ENCODE peak calls at places on chromosomes 12 and 14, in six cellular contexts. Z is epithelial cell of proximal tubule, P is tibial nerve, L is cardiac muscle cell, H is MM.1S, A is neural progenitor cell. V is an unnamed sample.

GRCh38 chr14:95765016-95765415 is 51.1 kb upstream of the TCL1A start:
- DNase-seq in Z (no peak), P (no peak), L (no peak), H (no peak), A (no peak), V (no peak)

GRCh38 chr12:46523863-46524770 is 151.5 kb upstream of the SLC38A2 start:
- DNase-seq in Z (peak), P (no peak), L (no peak), H (peak), A (no peak), V (peak)

GRCh38 chr12:9587903-9588600 is 19.7 kb downstream of the KLRB1 start:
- DNase-seq in Z (no peak), P (no peak), L (no peak), H (no peak), A (no peak), V (no peak)

GRCh38 chr14:81301371-81301770 is 80.6 kb upstream of the GTF2A1 start:
- DNase-seq in Z (no peak), P (no peak), L (no peak), H (no peak), A (no peak), V (no peak)

GRCh38 chr12:117189725-117190209 is 503 bp downstream of the FBXO21 start:
- DNase-seq in Z (no peak), P (peak), L (peak), H (no peak), A (peak), V (no peak)

GRCh38 chr12:44835641-44836379 is 40.3 kb downstream of the NELL2 start:
- DNase-seq in Z (peak), P (no peak), L (no peak), H (no peak), A (no peak), V (no peak)

GRCh38 chr12:96425973-96426372 is 25.7 kb upstream of the CDK17 start:
- DNase-seq in Z (no peak), P (no peak), L (no peak), H (no peak), A (no peak), V (no peak)

GRCh38 chr14:91372680-91373495 is 44.7 kb downstream of the CCDC88C start:
- DNase-seq in Z (no peak), P (no peak), L (no peak), H (peak), A (no peak), V (no peak)

GRCh38 chr14:47674546-47675238 is 713 bp downstream of the MDGA2 start:
- DNase-seq in Z (no peak), P (no peak), L (peak), H (no peak), A (peak), V (no peak)

GRCh38 chr12:1162083-1162760 is 171.2 kb downstream of the ERC1 start:
- DNase-seq in Z (no peak), P (no peak), L (no peak), H (no peak), A (peak), V (no peak)

DNA sequence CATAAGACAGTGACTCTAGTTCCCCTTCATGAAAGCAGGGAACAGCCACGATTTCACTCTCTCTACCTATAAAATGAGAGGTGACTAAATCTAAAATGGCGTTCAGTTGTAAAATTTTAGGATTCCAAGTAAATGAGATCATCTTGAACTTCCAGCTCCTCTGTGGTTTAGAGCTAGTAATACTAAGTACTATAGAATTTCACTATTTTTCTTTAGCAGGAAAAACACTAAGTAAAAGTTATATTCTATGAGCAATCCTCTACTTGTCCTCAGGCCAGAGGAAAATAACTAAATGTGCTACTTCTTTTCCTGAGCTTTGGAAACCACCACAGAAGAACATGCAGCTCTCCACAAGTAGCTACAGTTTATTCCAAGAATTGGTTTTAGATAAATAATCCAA is 55.6 kb downstream of the NIN start:
- DNase-seq in Z (peak), P (no peak), L (no peak), H (no peak), A (no peak), V (no peak)
- H3K4me3 ChIP-seq in Z (no peak), P (peak), L (no peak), H (no peak), A (no peak), V (no peak)

DNA sequence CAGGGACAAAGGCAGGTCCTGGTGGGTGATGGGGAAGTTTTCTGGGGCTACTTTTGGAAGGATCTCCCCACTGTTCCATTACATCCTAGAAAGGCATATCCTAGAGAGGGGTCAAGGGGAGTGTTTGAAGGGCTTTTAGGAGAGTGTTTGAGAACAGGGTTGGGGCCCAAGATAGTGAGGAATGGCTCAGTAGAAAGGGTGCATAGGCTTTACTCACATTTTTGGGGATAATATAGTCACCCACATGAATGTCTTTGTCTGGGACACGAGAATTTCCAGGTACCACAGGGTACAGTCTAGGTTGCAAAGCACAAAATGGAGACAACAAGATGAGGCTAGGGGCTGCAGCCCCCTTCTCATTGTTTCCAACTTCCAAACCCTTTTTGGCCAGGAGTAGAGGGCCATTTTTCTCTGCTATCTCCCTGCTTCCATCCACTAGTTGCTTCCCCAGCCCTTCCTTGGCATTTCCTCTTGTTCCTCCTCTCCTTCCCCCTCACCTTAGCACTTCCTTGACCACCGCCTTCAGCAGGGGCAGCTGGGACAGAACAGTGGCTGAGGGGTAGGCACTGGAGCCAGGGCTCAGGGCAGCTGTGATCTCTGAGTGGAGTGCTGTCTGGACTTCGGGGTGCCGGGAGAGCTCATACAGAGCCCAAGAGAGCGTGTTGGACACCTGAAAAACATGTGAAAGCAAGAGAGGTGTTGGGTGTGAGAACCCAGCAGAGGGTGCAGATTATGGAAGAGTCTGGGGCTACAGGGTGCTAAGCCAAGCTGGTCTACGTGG is 2.8 kb downstream of the CYP27B1 start:
- DNase-seq in Z (no peak), P (no peak), L (no peak), H (no peak), A (no peak), V (no peak)
- H3K4me3 ChIP-seq in Z (no peak), P (no peak), L (no peak), H (peak), A (no peak), V (peak)

DNA sequence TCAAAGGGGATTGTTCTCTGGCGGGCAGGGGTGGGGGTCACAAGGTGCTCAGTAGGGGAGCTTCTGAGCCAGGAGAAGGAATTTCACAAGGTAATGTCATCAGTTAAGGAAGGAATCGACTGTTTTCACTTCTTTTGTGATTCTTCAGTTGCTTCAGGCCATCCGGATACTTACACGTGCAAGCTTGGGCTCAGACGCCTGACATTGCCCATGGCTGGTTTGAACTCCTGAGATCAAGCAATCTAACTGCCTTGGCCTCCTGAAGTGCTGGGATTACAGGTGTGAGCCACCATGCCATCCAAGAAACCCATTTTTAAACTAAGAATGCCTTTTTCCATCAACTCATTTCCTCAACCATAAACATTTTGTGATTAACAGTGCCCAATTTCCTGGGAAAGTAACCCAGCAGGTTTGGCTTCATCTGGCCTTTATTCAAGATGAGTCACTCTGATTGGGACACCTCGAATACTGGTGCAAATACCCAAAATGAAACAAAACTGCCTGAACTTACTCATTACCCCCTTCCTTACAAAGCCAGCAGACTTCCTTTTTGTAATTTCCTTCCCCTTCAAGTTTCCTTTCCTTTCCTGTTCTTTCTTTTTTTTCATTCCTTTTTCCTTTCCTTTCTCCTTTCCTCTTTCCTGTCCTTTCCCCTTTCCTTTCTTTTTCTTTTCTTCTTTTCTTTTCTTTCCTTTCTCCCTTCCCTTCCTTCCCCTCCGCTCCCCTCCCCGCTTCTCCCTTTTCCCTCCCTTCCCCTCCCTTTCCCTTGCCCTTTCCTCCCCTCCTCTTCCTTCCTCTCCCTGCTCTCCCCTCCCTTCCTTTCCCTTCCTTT is 10.2 kb upstream of the RNASE10 start:
- DNase-seq in Z (no peak), P (no peak), L (no peak), H (no peak), A (no peak), V (no peak)
- H3K4me3 ChIP-seq in Z (no peak), P (no peak), L (no peak), H (no peak), A (no peak), V (no peak)

GRCh38 chr12:6539276-6540134 is 5.2 kb downstream of the GAPDH start:
- DNase-seq in Z (no peak), P (no peak), L (no peak), H (no peak), A (peak), V (no peak)

GRCh38 chr12:6538420-6539275 is 4.3 kb downstream of the GAPDH start:
- DNase-seq in Z (no peak), P (no peak), L (no peak), H (peak), A (no peak), V (no peak)

GRCh38 chr12:6542209-6543009 is 8.1 kb downstream of the GAPDH start:
- DNase-seq in Z (no peak), P (no peak), L (no peak), H (no peak), A (no peak), V (no peak)

GRCh38 chr12:6541371-6542165 is 7.3 kb downstream of the GAPDH start:
- DNase-seq in Z (no peak), P (no peak), L (no peak), H (no peak), A (no peak), V (no peak)

DNA sequence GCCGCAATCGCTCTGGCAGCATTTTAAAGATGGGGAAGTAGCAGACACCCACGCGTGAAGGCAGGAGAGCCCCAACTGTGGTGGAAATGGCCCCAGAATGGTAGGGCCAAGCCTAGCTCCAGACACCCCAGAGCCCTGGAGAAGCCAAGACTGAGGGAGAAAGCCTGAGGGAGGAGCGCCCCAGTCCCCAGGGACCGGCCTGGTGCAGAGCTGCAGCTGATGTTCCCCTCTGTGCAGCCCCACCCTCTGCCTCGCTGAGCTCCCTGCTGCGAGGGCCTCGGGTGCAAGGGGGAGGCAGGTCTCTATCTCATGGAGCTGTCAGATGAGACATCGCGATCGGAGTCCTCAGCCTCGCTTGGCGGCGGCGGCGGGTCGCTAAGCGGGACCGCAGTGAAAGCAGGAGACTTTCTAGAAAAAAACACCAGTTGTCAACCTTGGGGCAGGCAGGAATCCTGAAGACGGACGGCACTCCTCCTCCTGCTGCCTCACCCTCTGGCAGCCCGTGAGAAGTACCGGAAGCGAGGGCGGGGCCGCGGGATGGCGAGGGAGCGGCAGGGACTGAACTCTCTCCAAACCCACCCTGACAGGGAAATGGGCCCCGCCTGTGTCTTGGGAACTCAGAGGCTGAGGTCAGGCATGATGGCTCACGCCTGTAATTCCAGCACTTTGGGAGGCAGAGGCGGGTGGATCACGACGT is 6.0 kb downstream of the GAPDH start:
- DNase-seq in Z (no peak), P (peak), L (peak), H (no peak), A (peak), V (peak)
- H3K4me3 ChIP-seq in Z (no peak), P (no peak), L (no peak), H (no peak), A (no peak), V (no peak)

GRCh38 chr14:89592961-89593360 is 175.9 kb upstream of the FOXN3 start:
- DNase-seq in Z (no peak), P (no peak), L (no peak), H (no peak), A (no peak), V (no peak)

GRCh38 chr14:89600950-89601826 is 184.2 kb upstream of the FOXN3 start:
- DNase-seq in Z (no peak), P (no peak), L (peak), H (no peak), A (no peak), V (no peak)

GRCh38 chr14:89600029-89600428 is 183.0 kb upstream of the FOXN3 start:
- DNase-seq in Z (no peak), P (no peak), L (no peak), H (no peak), A (no peak), V (no peak)

GRCh38 chr14:89603938-89604480 is 187.0 kb upstream of the FOXN3 start:
- DNase-seq in Z (no peak), P (no peak), L (no peak), H (no peak), A (no peak), V (no peak)

DNA sequence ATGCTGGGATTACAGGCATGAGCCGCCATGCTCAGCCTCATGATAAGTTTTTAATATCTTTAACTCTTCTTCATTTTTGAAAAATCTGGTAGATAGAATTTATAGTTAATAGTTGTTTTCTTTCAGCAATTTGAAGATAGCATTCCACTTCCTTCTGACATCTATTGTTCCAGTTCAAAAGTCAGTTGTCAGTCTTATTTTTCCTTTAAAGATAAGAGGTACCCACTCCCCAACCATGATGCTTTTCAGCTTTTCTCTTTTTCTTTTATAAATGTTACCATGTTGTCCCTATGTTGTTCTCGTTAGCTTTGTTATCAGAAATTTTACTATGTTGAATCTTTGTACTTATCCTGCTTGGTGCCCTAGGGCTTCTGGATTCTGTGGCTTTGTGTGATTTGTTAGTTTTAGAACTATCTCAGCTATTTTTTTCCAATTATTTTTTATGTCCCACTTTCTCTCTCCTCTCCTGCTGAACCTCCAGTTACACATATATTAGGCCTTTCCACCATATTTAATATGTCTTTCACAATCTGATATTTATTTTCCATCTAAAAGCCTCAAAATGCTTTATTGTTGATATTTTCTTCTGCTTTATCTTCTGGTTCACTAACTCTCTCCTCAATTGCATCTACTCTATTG is 181.6 kb upstream of the FOXN3 start:
- DNase-seq in Z (no peak), P (no peak), L (no peak), H (peak), A (no peak), V (no peak)
- H3K4me3 ChIP-seq in Z (no peak), P (no peak), L (no peak), H (no peak), A (no peak), V (no peak)

GRCh38 chr14:21307641-21308040 is 27.8 kb downstream of the RPGRIP1 start:
- DNase-seq in Z (no peak), P (no peak), L (no peak), H (no peak), A (no peak), V (no peak)
- H3K4me3 ChIP-seq in Z (no peak), P (no peak), L (peak), H (peak), A (peak), V (no peak)

V was measured in RWPE2.